ENCODE peak calls at places on chromosome 14, in seven cellular contexts. C is breast epithelium, U is tibial artery, M is psoas muscle, T is stomach, B is HepG2, L is pancreas. G is an unnamed sample.

GRCh38 chr14:102592969-102593840 is 756 bp downstream of the RCOR1 start:
- DNase-seq in C (peak), U (peak), M (peak), T (peak), B (no peak), L (peak), G (peak)

GRCh38 chr14:84751745-84752144 is 778.2 kb upstream of the FLRT2 start:
- DNase-seq in C (no peak), U (no peak), M (no peak), T (no peak), B (no peak), L (no peak), G (no peak)

GRCh38 chr14:51554339-51554920 is 97.3 kb upstream of the FRMD6 start:
- DNase-seq in C (no peak), U (no peak), M (no peak), T (no peak), B (no peak), L (no peak), G (no peak)

GRCh38 chr14:52950410-52950897 is 396 bp downstream of the FERMT2 start:
- DNase-seq in C (peak), U (peak), M (peak), T (peak), B (peak), L (peak), G (peak)

GRCh38 chr14:26008290-26008689 is 589.5 kb downstream of the NOVA1 start:
- DNase-seq in C (no peak), U (no peak), M (no peak), T (no peak), B (no peak), L (no peak), G (no peak)

GRCh38 chr14:78836777-78837176 is 666.6 kb downstream of the NRXN3 start:
- DNase-seq in C (no peak), U (no peak), M (peak), T (peak), B (peak), L (peak), G (peak)

GRCh38 chr14:54653764-54654469 is 87.0 kb downstream of the SAMD4A start:
- DNase-seq in C (no peak), U (peak), M (peak), T (no peak), B (peak), L (no peak), G (no peak)

GRCh38 chr14:103748539-103748867 is 32.9 kb downstream of the ZFYVE21 start:
- DNase-seq in C (no peak), U (no peak), M (no peak), T (peak), B (no peak), L (no peak), G (no peak)

GRCh38 chr14:77071938-77072388 is 26.1 kb upstream of the CIPC start:
- DNase-seq in C (no peak), U (no peak), M (no peak), T (no peak), B (no peak), L (no peak), G (no peak)

GRCh38 chr14:50083467-50084337 is 32.7 kb downstream of the VCPKMT start:
- DNase-seq in C (no peak), U (no peak), M (no peak), T (no peak), B (no peak), L (no peak), G (no peak)

DNA sequence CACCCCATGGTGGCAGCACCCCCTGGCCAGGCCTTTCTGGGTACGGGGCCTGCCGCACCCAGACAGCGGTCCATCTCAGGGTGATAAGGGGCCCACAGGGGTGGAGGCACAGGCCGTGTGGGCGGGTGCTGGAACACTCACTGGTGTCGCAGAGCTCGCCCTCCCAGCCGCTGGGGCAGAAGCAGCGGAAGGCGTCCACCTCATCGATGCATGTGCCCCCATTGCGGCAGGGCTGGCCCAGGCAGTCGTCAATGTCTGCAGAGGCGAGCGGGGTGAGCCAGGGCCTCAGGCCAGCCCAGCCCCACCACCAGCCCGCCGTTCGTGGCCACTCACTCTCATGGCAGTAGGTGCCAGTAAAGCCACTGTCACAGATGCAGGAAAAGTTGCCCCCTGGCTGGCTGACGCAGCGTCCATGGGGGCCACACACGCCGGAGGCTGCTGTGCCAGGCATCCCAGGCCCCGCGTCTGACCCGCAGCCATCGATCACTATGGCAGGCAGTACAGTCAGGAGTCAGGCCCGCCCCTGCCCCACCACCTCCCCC is 19.9 kb downstream of the JAG2 start:
- DNase-seq in C (no peak), U (no peak), M (no peak), T (no peak), B (no peak), L (no peak), G (no peak)
- H3K27ac ChIP-seq in C (no peak), U (no peak), M (no peak), T (no peak), B (no peak), L (no peak), G (no peak)

DNA sequence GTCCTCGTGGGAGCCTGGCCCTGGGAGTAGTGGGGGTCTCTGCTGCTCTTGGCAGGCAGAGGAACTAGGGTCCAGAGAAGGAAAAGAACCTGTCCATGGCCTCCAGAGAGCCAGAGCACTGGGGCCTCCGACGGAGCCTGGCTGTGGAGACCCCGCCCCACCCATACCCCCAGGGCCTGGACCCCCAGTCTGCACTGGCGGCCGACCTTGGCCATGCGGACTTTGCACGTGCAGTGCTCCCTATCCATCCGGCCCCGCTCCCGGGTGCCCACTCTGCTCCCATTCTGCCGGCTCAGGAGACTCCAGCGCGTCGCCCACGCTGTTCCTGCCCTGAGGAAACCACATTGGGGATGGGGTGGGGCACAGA is 1.1 kb downstream of the BEGAIN start:
- DNase-seq in C (no peak), U (peak), M (no peak), T (no peak), B (no peak), L (no peak), G (no peak)
- H3K4me3 ChIP-seq in C (peak), U (peak), M (peak), T (peak), B (no peak), L (no peak), G (no peak)

GRCh38 chr14:95700221-95700976 is 13.5 kb downstream of the TCL1A start:
- DNase-seq in C (no peak), U (no peak), M (no peak), T (no peak), B (no peak), L (no peak), G (no peak)

GRCh38 chr14:95703805-95704204 is 10.1 kb downstream of the TCL1A start:
- DNase-seq in C (no peak), U (no peak), M (no peak), T (no peak), B (no peak), L (no peak), G (no peak)

GRCh38 chr14:95701846-95702221 is 12.1 kb downstream of the TCL1A start:
- DNase-seq in C (no peak), U (no peak), M (no peak), T (no peak), B (no peak), L (no peak), G (no peak)

GRCh38 chr14:95705518-95705917 is 8.4 kb downstream of the TCL1A start:
- DNase-seq in C (no peak), U (no peak), M (no peak), T (no peak), B (no peak), L (no peak), G (no peak)

DNA sequence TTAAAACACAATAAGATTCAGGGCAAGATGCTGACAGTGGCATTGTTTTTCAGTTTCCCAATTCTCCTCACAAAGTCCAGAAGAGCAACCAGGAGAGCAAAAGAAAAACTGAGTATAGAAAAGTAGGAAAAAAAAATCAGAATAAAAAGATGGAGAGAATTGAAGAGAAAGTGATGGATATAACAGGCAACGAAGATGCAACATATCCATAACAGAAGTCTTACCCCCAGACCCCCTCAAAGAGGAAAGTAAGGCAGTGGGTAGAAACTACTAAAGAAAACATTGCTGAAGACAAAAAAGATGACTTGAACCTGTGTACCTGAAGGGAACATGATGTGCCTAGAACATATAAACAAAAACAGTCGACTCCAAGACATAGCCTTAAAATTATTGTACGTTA is 10.6 kb downstream of the TCL1A start:
- DNase-seq in C (no peak), U (no peak), M (no peak), T (no peak), B (no peak), L (no peak), G (no peak)
- H3K27ac ChIP-seq in C (no peak), U (no peak), M (no peak), T (no peak), B (no peak), L (no peak), G (no peak)

DNA sequence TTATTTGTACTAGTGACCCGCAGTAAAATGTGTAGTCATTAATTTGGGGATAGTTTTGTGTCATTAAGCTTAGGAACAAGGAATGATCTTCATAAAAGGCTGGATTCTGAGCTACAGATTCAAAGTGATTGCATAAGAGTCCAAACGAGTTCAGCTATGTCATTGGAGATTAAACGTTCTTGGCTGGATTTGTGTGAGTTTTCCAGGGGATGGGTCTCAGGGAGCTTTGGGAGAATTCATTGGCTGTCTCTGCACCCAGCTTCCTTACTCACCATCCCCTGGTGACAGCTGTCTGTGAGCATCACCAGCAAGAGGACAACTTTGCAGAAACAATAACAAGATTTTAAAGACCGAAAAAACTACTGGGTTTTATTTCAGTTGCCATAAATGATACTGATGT is 130.4 kb downstream of the DAAM1 start:
- DNase-seq in C (no peak), U (no peak), M (no peak), T (no peak), B (no peak), L (no peak), G (no peak)
- H3K4me3 ChIP-seq in C (no peak), U (no peak), M (no peak), T (no peak), B (no peak), L (no peak), G (no peak)

G was measured in lung.